ENCODE peak calls at places on chromosomes 12 and 14, in six cellular contexts. R is nucleus accumbens; Z is RKO; L is CD8-positive, alpha-beta memory T cell; H is NCI-H2081; J is lung microvascular endothelial cell. C is an unnamed sample.

GRCh38 chr14:64671591-64671990 is 32.6 kb upstream of the PLEKHG3 start:
- DNase-seq in J (peak), L (peak), H (peak), R (no peak), Z (peak), C (peak)

GRCh38 chr12:111313833-111314259 is 55.0 kb downstream of the PHETA1 start:
- DNase-seq in H (peak), Z (peak), J (peak), L (peak), R (peak), C (peak)

GRCh38 chr14:94001501-94002396 is 4.6 kb downstream of the CCDC197 start:
- DNase-seq in H (peak), J (peak), R (peak), L (peak), Z (peak), C (peak)

GRCh38 chr12:28051516-28052456 is 79.3 kb upstream of the PTHLH start:
- DNase-seq in R (no peak), Z (no peak), H (no peak), L (no peak), J (no peak), C (no peak)

GRCh38 chr14:103509864-103510263 is 12.8 kb downstream of the CKB start:
- DNase-seq in Z (no peak), L (no peak), J (no peak), H (no peak), R (no peak), C (no peak)

GRCh38 chr14:78644824-78645559 is 474.8 kb downstream of the NRXN3 start:
- DNase-seq in Z (no peak), L (no peak), H (no peak), R (no peak), J (no peak), C (no peak)

GRCh38 chr14:66623838-66624237 is 115.9 kb downstream of the GPHN start:
- DNase-seq in L (no peak), Z (no peak), J (no peak), H (no peak), R (no peak), C (no peak)

GRCh38 chr12:124928095-124928911 is 13.9 kb upstream of the UBC start:
- DNase-seq in H (no peak), R (no peak), L (no peak), Z (peak), J (peak), C (peak)

GRCh38 chr14:93003945-93004698 is 81.2 kb downstream of the CHGA start:
- DNase-seq in J (no peak), H (no peak), R (no peak), Z (no peak), L (no peak), C (no peak)

GRCh38 chr14:64232095-64232830 is 61.9 kb downstream of the ESR2 start:
- DNase-seq in Z (peak), J (peak), R (no peak), L (no peak), H (no peak), C (peak)

GRCh38 chr14:100640481-100641273 is 53.5 kb upstream of the BEGAIN start:
- DNase-seq in L (peak), H (no peak), R (no peak), Z (no peak), J (no peak), C (no peak)